ENCODE peak calls at places on chromosomes 7 and 10, in four cellular contexts. Z is GM10248, K is Peyer's patch, X is foreskin keratinocyte. G is an unnamed sample.
A peak's percentile ranks its signal among the peaks of the same experiment; 100 is the strongest.

GRCh38 chr7:39686261-39686924 is 63.0 kb downstream of the RALA start:
- DNase-seq in Z (peak; percentile 50), K (no peak), X (peak; percentile 18), G (no peak)

GRCh38 chr7:24905996-24906770 is 73.8 kb downstream of the OSBPL3 start:
- DNase-seq in Z (no peak), K (no peak), X (peak; percentile 83), G (no peak)

GRCh38 chr7:29139191-29139590 is 7.1 kb downstream of the CPVL start:
- DNase-seq in Z (no peak), K (no peak), X (peak; percentile 88), G (no peak)

GRCh38 chr7:52260046-52260665 is 775.3 kb upstream of the POM121L12 start:
- DNase-seq in Z (no peak), K (no peak), X (no peak), G (peak; percentile 18)

GRCh38 chr7:138008588-138009349 is 6.9 kb upstream of the CREB3L2 start:
- DNase-seq in Z (peak; percentile 57), K (no peak), X (peak; percentile 44), G (peak; percentile 23)

GRCh38 chr7:53446170-53446569 is 410.7 kb downstream of the POM121L12 start:
- DNase-seq in Z (no peak), K (no peak), X (no peak), G (no peak)

GRCh38 chr7:139730746-139731612 is 46.8 kb downstream of the HIPK2 start:
- DNase-seq in Z (peak; percentile 44), K (peak; percentile 82), X (no peak), G (no peak)

GRCh38 chr7:15463801-15464761 is 97.7 kb downstream of the AGMO start:
- DNase-seq in Z (no peak), K (no peak), X (no peak), G (no peak)

GRCh38 chr10:115982526-115982925 is 290.5 kb downstream of the GFRA1 start:
- DNase-seq in Z (no peak), K (no peak), X (no peak), G (no peak)

GRCh38 chr10:79025113-79025832 is 43.5 kb upstream of the ZMIZ1 start:
- DNase-seq in Z (no peak), K (no peak), X (no peak), G (no peak)

GRCh38 chr10:77159538-77160110 is 478.0 kb downstream of the KCNMA1 start:
- DNase-seq in Z (no peak), K (no peak), X (no peak), G (no peak)

GRCh38 chr7:134368851-134369533 is 52.3 kb upstream of the SLC35B4 start:
- DNase-seq in Z (no peak), K (no peak), X (peak; percentile 81), G (no peak)

GRCh38 chr10:4519691-4520402 is 306.2 kb upstream of the AKR1E2 start:
- DNase-seq in Z (no peak), K (no peak), X (peak; percentile 64), G (no peak)

GRCh38 chr7:135761751-135762488 is 13.3 kb upstream of the FAM180A start:
- DNase-seq in Z (no peak), K (no peak), X (peak; percentile 60), G (peak; percentile 9)

GRCh38 chr7:141486959-141487358 is 64.3 kb upstream of the AGK start:
- DNase-seq in Z (no peak), K (no peak), X (no peak), G (no peak)

GRCh38 chr7:24010495-24010894 is 273.5 kb upstream of the NPY start:
- DNase-seq in Z (no peak), K (no peak), X (no peak), G (no peak)

GRCh38 chr7:158358926-158359645 is 228.5 kb downstream of the PTPRN2 start:
- DNase-seq in Z (no peak), K (no peak), X (no peak), G (no peak)

DNA sequence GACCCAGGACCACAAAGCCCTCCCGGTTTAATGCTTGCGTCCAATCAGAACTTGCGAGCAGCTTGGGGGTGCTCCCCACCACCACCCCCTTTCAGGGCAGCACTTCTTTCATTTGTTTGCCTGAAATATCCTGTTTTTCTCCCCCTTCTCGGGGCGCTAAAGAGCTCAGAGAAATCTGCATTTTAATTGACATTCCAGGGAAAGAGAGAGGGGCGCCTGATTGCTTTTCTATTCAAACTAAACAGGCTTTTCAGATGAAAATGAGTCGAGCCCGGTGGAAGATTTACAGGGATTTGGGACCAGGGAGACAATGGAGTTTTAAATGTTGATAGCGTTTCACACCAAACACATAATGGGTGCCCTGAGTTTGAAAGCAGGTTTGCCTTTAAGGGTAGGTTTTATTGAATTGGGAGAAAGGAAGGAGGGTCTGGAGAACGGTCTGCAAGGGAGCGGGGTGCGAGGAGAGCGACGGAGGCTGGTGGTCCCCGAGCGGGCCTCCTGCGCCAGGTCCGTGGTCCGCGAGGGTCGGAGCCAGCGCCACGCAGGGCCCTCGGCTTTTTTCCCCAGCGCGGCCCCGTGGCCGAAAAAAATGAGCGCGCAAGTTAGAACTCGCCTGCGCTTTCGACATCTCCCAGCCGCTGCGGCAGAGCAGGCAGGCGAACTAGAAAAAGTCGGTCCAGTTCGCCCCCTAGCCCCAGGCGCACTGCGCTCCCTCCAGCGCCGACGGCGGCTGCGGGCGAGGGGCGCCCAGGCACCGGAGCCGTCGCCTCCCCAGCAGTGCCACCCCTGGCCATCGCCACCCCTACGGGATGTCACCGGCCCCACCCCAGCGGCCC is 1.4 kb downstream of the FGFR2 start:
- DNase-seq in Z (no peak), K (no peak), X (peak; percentile 78), G (peak; percentile 51)
- TF ChIP-seq CTCF in Z (no peak), K (no peak), X (peak; percentile 68), G (no peak)

GRCh38 chr7:99615989-99616358 is 772 bp upstream of the ZSCAN25 start:
- DNase-seq in Z (no peak), K (no peak), X (no peak), G (no peak)

GRCh38 chr7:99614495-99614894 is 2.3 kb upstream of the ZSCAN25 start:
- DNase-seq in Z (no peak), K (no peak), X (no peak), G (no peak)

GRCh38 chr7:99617187-99617781 is 538 bp downstream of the ZSCAN25 start:
- DNase-seq in Z (no peak), K (no peak), X (no peak), G (no peak)

GRCh38 chr7:99618726-99619125 is 2.0 kb downstream of the ZSCAN25 start:
- DNase-seq in Z (no peak), K (no peak), X (peak; percentile 98), G (no peak)

GRCh38 chr7:99616359-99617186 is at the start of gene ZSCAN25:
- DNase-seq in Z (peak; percentile 95), K (peak; percentile 87), X (peak; percentile 90), G (peak; percentile 88)
- TF ChIP-seq CTCF in Z (peak; percentile 65), K (no peak), X (peak; percentile 60), G (no peak)

GRCh38 chr10:45000764-45001381 is at the start of gene ZNF22:
- DNase-seq in Z (peak; percentile 79), K (peak; percentile 65), X (peak; percentile 29), G (peak; percentile 77)

GRCh38 chr10:45003432-45004000 is 2.8 kb downstream of the ZNF22 start:
- DNase-seq in Z (no peak), K (no peak), X (no peak), G (no peak)

GRCh38 chr10:45004661-45005060 is 3.9 kb downstream of the ZNF22 start:
- DNase-seq in Z (no peak), K (no peak), X (no peak), G (no peak)

GRCh38 chr10:45000138-45000763 is 472 bp upstream of the ZNF22 start:
- DNase-seq in Z (no peak), K (no peak), X (no peak), G (no peak)

DNA sequence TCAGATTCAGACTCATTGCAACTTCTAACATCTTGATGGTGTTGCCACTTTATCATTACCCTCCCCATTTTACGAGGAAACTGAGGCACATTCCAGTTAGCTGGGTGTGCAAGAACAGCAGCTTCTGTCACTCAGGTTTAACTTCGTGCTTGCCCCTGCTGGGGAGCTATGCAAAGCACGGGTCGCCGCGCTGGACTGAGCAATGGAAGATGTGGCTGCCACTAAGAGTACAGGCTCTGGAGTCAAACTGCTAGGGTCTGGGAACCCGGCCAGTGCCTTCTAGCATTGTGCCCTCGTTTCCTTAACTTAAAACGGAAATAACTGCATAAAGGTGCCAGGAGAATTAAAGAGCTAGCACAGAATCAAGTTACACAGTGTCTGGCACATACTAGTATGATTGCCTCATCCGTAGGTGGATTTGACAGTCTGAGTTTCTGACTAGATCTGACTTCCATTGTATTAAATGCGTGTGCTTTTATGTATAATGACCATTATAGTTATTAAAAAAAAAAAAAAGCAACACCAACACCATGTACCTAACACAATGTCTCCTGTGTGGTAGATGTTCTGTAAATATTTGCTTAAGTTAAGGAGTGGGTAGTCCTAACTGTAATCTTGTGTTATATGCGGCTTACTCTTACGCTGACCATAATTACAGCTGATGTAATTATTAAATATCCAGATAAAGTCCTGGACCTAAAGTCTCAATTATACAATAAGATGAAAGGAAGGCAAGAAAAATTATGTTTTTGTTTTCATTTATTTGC is 842 bp downstream of the ZNF22 start:
- DNase-seq in Z (peak; percentile 73), K (peak; percentile 66), X (peak; percentile 70), G (peak; percentile 57)
- TF ChIP-seq CTCF in Z (no peak), K (peak; percentile 3), X (peak; percentile 16), G (no peak)

GRCh38 chr7:143505845-143506244 is 28.2 kb downstream of the TAS2R41 start:
- DNase-seq in Z (no peak), K (no peak), X (no peak), G (no peak)

GRCh38 chr7:143507094-143507518 is 29.4 kb downstream of the TAS2R41 start:
- DNase-seq in Z (no peak), K (no peak), X (peak; percentile 60), G (no peak)

GRCh38 chr7:143504215-143504936 is 26.7 kb downstream of the TAS2R41 start:
- DNase-seq in Z (no peak), K (no peak), X (no peak), G (no peak)

GRCh38 chr7:143503261-143503660 is 25.6 kb downstream of the TAS2R41 start:
- DNase-seq in Z (no peak), K (no peak), X (no peak), G (no peak)

GRCh38 chr7:143504937-143505297 is 27.2 kb downstream of the TAS2R41 start:
- DNase-seq in Z (no peak), K (no peak), X (no peak), G (no peak)
- TF ChIP-seq CTCF in Z (no peak), K (no peak), X (peak; percentile 46), G (no peak)

GRCh38 chr10:133039107-133039822 is 48.5 kb upstream of the ADGRA1 start:
- DNase-seq in Z (no peak), K (no peak), X (no peak), G (no peak)
- TF ChIP-seq CTCF in Z (no peak), K (no peak), X (no peak), G (no peak)

GRCh38 chr10:11435621-11436020 is 175.8 kb downstream of the USP6NL start:
- DNase-seq in Z (no peak), K (no peak), X (no peak), G (no peak)

GRCh38 chr10:11434323-11434722 is 177.1 kb downstream of the USP6NL start:
- DNase-seq in Z (peak; percentile 66), K (no peak), X (no peak), G (no peak)

GRCh38 chr10:11440250-11441150 is 170.9 kb downstream of the USP6NL start:
- DNase-seq in Z (peak; percentile 43), K (no peak), X (no peak), G (no peak)

GRCh38 chr10:11439523-11440053 is 171.9 kb downstream of the USP6NL start:
- DNase-seq in Z (no peak), K (no peak), X (no peak), G (no peak)

GRCh38 chr10:11437391-11438241 is 173.8 kb downstream of the USP6NL start:
- DNase-seq in Z (no peak), K (no peak), X (no peak), G (no peak)
- TF ChIP-seq CTCF in Z (no peak), K (no peak), X (no peak), G (no peak)